ENCODE peak calls at places on chromosome 3, in five cellular contexts. A, B, O, V and Y are unnamed samples.

GRCh38 chr3:72114773-72115172 is 329.8 kb upstream of the PROK2 start:
- DNase-seq in A (no peak), B (no peak), O (no peak), V (no peak), Y (no peak)

GRCh38 chr3:173945801-173946200 is 548.3 kb downstream of the NLGN1 start:
- DNase-seq in A (no peak), B (no peak), O (no peak), V (no peak), Y (no peak)

GRCh38 chr3:170565495-170565894 is 20.4 kb downstream of the SLC7A14 start:
- DNase-seq in A (no peak), B (no peak), O (no peak), V (no peak), Y (no peak)

GRCh38 chr3:165837058-165837525 is at the start of gene BCHE:
- DNase-seq in A (peak), B (no peak), O (peak), V (no peak), Y (no peak)

GRCh38 chr3:74079961-74080562 is 455.3 kb upstream of the PDZRN3 start:
- DNase-seq in A (no peak), B (no peak), O (no peak), V (no peak), Y (no peak)

GRCh38 chr3:138686771-138687221 is 78.2 kb downstream of the FAIM start:
- DNase-seq in A (peak), B (no peak), O (no peak), V (no peak), Y (no peak)

GRCh38 chr3:30609930-30610701 is 3.7 kb downstream of the TGFBR2 start:
- DNase-seq in A (no peak), B (no peak), O (no peak), V (no peak), Y (no peak)

GRCh38 chr3:147518465-147518864 is 109.3 kb downstream of the ZIC1 start:
- DNase-seq in A (no peak), B (no peak), O (no peak), V (no peak), Y (no peak)

GRCh38 chr3:114496021-114496434 is 202.2 kb downstream of the TIGIT start:
- DNase-seq in A (no peak), B (no peak), O (peak), V (no peak), Y (no peak)

GRCh38 chr3:119731545-119732343 is 28.9 kb downstream of the CFAP91 start:
- DNase-seq in A (no peak), B (no peak), O (no peak), V (no peak), Y (no peak)

GRCh38 chr3:23202203-23202920 is 765 bp upstream of the UBE2E2 start:
- DNase-seq in A (no peak), B (no peak), O (peak), V (no peak), Y (peak)

GRCh38 chr3:74844428-74844827 is 230.0 kb upstream of the CNTN3 start:
- DNase-seq in A (no peak), B (no peak), O (no peak), V (no peak), Y (no peak)

GRCh38 chr3:51340311-51340829 is 44.7 kb upstream of the MANF start:
- DNase-seq in A (no peak), B (no peak), O (no peak), V (no peak), Y (no peak)

GRCh38 chr3:116517308-116517707 is 72.0 kb upstream of the LSAMP start:
- DNase-seq in A (peak), B (no peak), O (no peak), V (no peak), Y (no peak)

GRCh38 chr3:113912551-113913246 is 35.1 kb upstream of the ZDHHC23 start:
- DNase-seq in A (peak), B (no peak), O (no peak), V (no peak), Y (no peak)

GRCh38 chr3:80612366-80612765 is 844.6 kb upstream of the ROBO1 start:
- DNase-seq in A (no peak), B (no peak), O (no peak), V (no peak), Y (no peak)

GRCh38 chr3:15284121-15284889 is 48.1 kb downstream of the SH3BP5 start:
- DNase-seq in A (peak), B (no peak), O (peak), V (no peak), Y (no peak)

GRCh38 chr3:149277338-149277813 is 55.7 kb upstream of the CP start:
- DNase-seq in A (no peak), B (no peak), O (no peak), V (no peak), Y (no peak)

GRCh38 chr3:37811625-37812356 is 49.9 kb upstream of the CTDSPL start:
- DNase-seq in A (no peak), B (no peak), O (no peak), V (no peak), Y (no peak)

GRCh38 chr3:67897686-67898336 is 243.4 kb upstream of the SUCLG2 start:
- DNase-seq in A (no peak), B (no peak), O (no peak), V (no peak), Y (no peak)

GRCh38 chr3:68876112-68876713 is 56.1 kb downstream of the TAFA4 start:
- DNase-seq in A (peak), B (no peak), O (no peak), V (no peak), Y (no peak)

DNA sequence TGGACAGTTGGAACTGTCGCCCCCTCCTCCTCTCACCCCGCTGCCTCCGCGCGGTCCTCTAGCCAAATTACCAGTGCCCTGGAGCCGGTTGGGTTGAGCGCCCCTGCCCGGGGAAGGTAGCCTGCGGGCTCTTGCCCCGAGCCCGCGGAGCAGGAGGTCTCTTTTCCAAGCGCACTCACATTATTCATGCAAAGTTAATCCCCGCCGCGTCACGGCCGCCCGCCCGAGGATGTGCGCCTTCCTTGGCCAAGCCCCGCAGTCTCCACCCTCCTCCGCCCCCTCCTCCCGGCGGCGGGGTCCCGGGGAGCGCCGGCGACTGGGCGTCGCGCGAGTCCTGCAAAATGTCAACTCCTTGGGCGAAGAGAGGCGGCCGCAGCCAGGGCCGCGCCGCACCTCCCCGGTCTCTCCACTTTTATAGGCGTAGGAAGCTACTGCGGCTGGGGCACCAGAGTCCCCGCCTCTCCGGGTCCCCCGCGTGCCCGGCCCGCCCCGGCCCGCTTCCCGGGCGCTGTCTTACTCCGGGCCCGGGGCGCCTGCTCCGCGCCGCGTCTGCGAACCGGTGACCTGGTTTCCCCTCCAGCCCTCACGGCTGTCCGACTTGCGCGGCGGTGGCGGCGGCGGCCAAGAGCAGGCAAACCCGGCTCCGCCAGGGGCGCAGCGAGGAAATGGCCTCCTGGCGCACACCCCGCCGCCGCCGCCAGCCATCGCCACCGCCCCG is at the start of gene THRB:
- DNase-seq in A (peak), B (peak), O (peak), V (peak), Y (peak)
- TF ChIP-seq CTCF in A (peak), B (peak), O (peak), V (peak), Y (peak)

GRCh38 chr3:127000792-127001191 is 17.9 kb downstream of the PLXNA1 start:
- DNase-seq in A (no peak), B (no peak), O (no peak), V (no peak), Y (no peak)

GRCh38 chr3:127003175-127003555 is 20.2 kb downstream of the PLXNA1 start:
- DNase-seq in A (no peak), B (no peak), O (no peak), V (no peak), Y (no peak)

GRCh38 chr3:127003601-127004280 is 20.8 kb downstream of the PLXNA1 start:
- DNase-seq in A (no peak), B (no peak), O (no peak), V (no peak), Y (no peak)

GRCh38 chr3:127001486-127002194 is 18.7 kb downstream of the PLXNA1 start:
- DNase-seq in A (no peak), B (no peak), O (no peak), V (no peak), Y (no peak)

DNA sequence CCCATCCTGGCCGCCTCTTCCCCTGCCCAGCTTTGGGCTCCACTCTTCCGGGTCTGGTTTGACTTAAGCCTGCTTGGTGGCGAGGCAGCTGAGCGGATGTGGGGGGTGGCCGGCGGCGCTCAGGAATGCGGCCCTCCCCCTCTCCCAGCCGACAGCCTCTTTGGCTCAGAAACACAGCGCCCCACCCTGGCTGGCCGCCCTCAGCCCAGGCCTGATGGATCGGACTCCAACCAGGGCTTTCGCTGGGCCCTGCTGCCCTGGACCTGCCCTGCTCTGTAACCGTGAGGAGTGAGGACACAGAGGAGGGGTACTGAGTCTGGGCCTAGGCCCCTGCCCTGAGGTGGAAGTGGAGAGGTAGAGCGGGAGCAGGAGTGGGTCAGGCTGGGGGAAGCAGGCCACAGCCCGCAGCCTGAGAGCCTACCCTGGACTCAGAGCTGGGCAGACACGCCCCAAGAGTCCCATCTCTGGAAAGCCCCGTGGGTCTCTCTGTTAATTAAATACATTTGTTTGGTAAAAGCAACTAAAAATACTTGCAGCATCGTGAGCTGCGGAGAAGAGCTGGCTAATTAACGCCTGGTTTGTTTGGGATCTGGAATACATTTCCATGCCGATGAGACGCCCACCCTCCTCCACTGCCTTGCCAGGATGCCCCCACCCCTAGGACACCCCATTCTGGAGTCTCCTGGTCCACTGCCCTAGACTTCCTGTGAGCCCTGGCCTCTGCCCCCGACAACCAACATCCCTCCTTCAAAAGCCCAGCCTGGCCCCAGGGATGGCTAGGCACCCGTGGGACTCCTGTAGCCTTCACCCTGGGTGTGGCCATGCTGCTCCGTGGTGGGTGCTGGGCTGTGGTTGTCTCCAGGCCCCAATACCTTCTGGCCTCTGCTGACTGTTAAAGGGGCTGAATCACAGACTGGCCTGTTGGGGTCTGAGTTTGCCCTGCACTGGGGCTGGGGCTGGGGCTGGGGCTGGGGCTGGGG is 19.6 kb downstream of the PLXNA1 start:
- DNase-seq in A (peak), B (peak), O (peak), V (peak), Y (no peak)
- TF ChIP-seq CTCF in A (peak), B (peak), O (peak), V (no peak), Y (peak)

DNA sequence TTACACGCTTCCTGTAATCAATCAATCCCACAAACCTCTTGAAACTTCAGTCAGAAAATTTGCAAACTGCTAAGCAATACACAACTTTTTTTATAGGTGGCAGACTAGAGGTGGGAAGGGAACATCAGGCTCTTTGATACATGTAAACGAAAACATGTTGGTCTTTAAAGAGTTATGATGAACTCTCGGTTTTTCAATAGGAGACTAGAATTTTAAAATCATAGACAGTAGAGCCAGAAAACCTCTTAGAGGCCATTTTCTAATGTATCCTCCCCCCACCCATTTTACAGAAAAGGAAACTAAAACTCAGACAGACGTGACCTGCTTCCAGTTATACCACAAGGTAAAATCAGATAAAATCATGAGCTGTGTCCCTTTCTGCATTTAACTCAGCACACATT is 179.1 kb upstream of the LPP start:
- DNase-seq in A (no peak), B (no peak), O (no peak), V (no peak), Y (no peak)
- TF ChIP-seq CTCF in A (peak), B (no peak), O (no peak), V (peak), Y (peak)

DNA sequence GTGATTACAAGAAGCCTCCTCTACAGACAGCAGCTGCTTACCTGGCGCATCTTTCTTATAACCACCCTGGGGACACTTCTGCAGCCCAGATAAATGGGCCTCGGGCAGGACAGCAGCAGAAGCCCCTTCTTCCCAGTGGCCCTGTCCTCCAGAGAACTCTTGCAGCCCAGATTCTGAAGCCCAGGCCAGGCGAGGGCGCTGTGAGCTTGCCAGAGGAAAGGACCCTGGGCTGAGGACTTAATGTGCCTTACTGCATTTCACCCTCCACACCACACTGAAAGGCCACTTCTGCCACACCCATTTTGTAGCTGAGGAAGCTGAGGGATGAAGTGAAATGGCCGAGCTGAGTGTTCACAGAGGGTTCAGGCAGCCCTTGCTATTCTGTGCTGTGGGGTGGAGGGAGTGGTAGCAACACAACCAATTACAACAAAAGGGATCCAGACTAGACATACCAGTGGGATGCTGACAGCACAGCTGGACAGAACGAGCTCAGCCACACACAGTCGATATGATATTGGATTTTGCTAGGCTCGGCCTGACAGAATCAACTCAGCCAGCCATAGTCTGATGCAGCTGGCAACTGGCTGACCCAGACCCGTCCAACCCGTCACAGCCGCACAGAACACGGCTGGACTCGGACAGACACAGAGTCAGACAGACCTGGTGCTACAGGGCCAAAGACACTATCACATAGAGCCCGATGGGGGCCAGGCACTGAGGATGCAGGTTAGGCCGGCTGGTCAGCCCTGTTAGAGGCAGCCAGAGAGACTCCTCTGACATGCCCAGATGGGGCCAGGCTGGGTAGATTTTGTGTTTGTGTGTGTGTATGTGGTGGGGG is 7.3 kb downstream of the ACOX2 start:
- DNase-seq in A (peak), B (no peak), O (no peak), V (peak), Y (no peak)
- TF ChIP-seq CTCF in A (peak), B (no peak), O (no peak), V (peak), Y (peak)